ENCODE peak calls at places on chromosomes 16 and 17, in ten cellular contexts. D is smooth muscle cell of the brain vasculature; P is NCI-H1436; N is EH; F is hepatic stellate cell; R is GM10248; C is NCI-H774; V is stimulated activated CD8-positive, alpha-beta memory T cell treated with anti-CD3 and anti-CD28 coated beads, Interleukin-4, amount 100 ng/mL, for 4 hours; X is fibroblast of lung; M is RCC 7860. A is an unnamed sample.

GRCh38 chr17:10683853-10684252 is 13.5 kb downstream of the SCO1 start:
- DNase-seq in F (peak), X (peak), D (no peak), C (no peak), P (no peak), M (peak), V (no peak), R (no peak), N (peak), A (peak)

GRCh38 chr17:18066866-18067265 is 20.9 kb upstream of the DRG2 start:
- DNase-seq in X (no peak), D (no peak), F (no peak), P (no peak), M (no peak), V (no peak), N (peak), R (no peak), C (no peak), A (no peak)

GRCh38 chr16:74998481-74999207 is at the start of gene ZNRF1:
- DNase-seq in X (peak), F (peak), M (peak), C (peak), D (peak), P (peak), N (peak), R (peak), V (peak), A (peak)

GRCh38 chr16:77943770-77944169 is 78.6 kb upstream of the CLEC3A start:
- DNase-seq in D (no peak), R (no peak), V (no peak), M (no peak), N (no peak), P (peak), X (no peak), C (peak), F (no peak), A (no peak)

GRCh38 chr16:28977703-28978641 is 3.4 kb downstream of the SPNS1 start:
- DNase-seq in R (peak), M (no peak), C (no peak), X (no peak), V (no peak), D (no peak), P (peak), N (no peak), F (no peak), A (peak)

GRCh38 chr17:63431939-63432804 is 13.9 kb downstream of the CYB561 start:
- DNase-seq in D (no peak), C (no peak), V (no peak), R (no peak), F (no peak), N (peak), M (no peak), P (no peak), X (peak), A (no peak)

GRCh38 chr16:11417487-11417886 is 72.2 kb downstream of the RMI2 start:
- DNase-seq in N (no peak), M (no peak), V (no peak), D (no peak), C (no peak), R (no peak), X (no peak), P (no peak), F (no peak), A (no peak)

GRCh38 chr16:63982156-63982555 is 1139.7 kb downstream of the CDH11 start:
- DNase-seq in D (no peak), P (no peak), M (no peak), C (no peak), V (no peak), R (no peak), N (no peak), X (no peak), F (no peak), A (no peak)

GRCh38 chr17:80747469-80747868 is 202.8 kb downstream of the RPTOR start:
- DNase-seq in N (no peak), X (no peak), F (no peak), R (no peak), D (no peak), V (no peak), M (no peak), C (no peak), P (no peak), A (no peak)

GRCh38 chr17:60231234-60231633 is 81.5 kb downstream of the CA4 start:
- DNase-seq in F (no peak), N (peak), R (peak), C (no peak), P (peak), V (no peak), M (no peak), D (no peak), X (peak), A (peak)

GRCh38 chr17:743139-743538 is 8.9 kb downstream of the GEMIN4 start:
- DNase-seq in X (no peak), M (no peak), P (no peak), N (no peak), V (no peak), C (no peak), F (no peak), R (no peak), D (no peak), A (no peak)

GRCh38 chr17:48160177-48160967 is 52.8 kb downstream of the SNX11 start:
- DNase-seq in C (peak), N (no peak), X (no peak), F (no peak), M (no peak), D (no peak), V (no peak), R (no peak), P (no peak), A (no peak)

A was measured in GM20000.